ENCODE peak calls at places on chromosome 18, in five cellular contexts. L, D, G, H and A are unnamed samples. For H3K4me1, the result is how much of the 10 kb centered on the place peaks cover.

GRCh38 chr18:61402761-61403160 is 69.5 kb downstream of the CDH20 start:
- DNase-seq in L (no peak), D (no peak), G (no peak), H (no peak), A (no peak)

GRCh38 chr18:59612461-59612860 is 84.8 kb downstream of the CCBE1 start:
- DNase-seq in L (no peak), G (no peak), D (no peak), H (peak), A (no peak)

GRCh38 chr18:10908760-10909159 is 240.6 kb downstream of the PIEZO2 start:
- DNase-seq in L (no peak), D (no peak), G (no peak), H (no peak), A (no peak)

GRCh38 chr18:50558948-50559749 is 738 bp upstream of the MAPK4 start:
- DNase-seq in L (no peak), D (no peak), H (no peak), G (peak), A (no peak)

GRCh38 chr18:21168880-21169279 is 57.3 kb upstream of the ROCK1 start:
- DNase-seq in H (no peak), L (no peak), D (no peak), G (no peak), A (no peak)

GRCh38 chr18:35026407-35027061 is 14.7 kb upstream of the MAPRE2 start:
- DNase-seq in H (no peak), D (no peak), G (no peak), L (no peak), A (no peak)

GRCh38 chr18:67305466-67305865 is 211.1 kb downstream of the DSEL start:
- DNase-seq in L (no peak), H (no peak), D (no peak), G (no peak), A (no peak)

GRCh38 chr18:12334280-12335262 is 26.5 kb downstream of the TUBB6 start:
- DNase-seq in L (no peak), G (no peak), H (no peak), D (no peak), A (no peak)

GRCh38 chr18:35311506-35311905 is 21.5 kb upstream of the ZSCAN30 start:
- DNase-seq in H (peak), G (no peak), D (no peak), L (no peak), A (no peak)

GRCh38 chr18:51559902-51560287 is 362.4 kb upstream of the MEX3C start:
- DNase-seq in G (no peak), H (no peak), D (no peak), L (no peak), A (no peak)

GRCh38 chr18:52615943-52616342 is 275.9 kb downstream of the DCC start:
- DNase-seq in D (no peak), G (no peak), L (no peak), H (no peak), A (no peak)

GRCh38 chr18:22591231-22591630 is 173.5 kb upstream of the CTAGE1 start:
- DNase-seq in L (no peak), G (no peak), H (no peak), D (no peak), A (no peak)

GRCh38 chr18:75244336-75244735 is 33.7 kb downstream of the TSHZ1 start:
- DNase-seq in G (no peak), H (peak), D (peak), L (peak), A (no peak)

GRCh38 chr18:9038277-9038871 is 64.1 kb upstream of the NDUFV2 start:
- DNase-seq in H (no peak), G (no peak), D (no peak), L (no peak), A (peak)

GRCh38 chr18:61334951-61335736 is 1.9 kb downstream of the CDH20 start:
- DNase-seq in G (no peak), H (no peak), D (no peak), L (no peak), A (no peak)

GRCh38 chr18:2948038-2948437 is 64.9 kb downstream of the LPIN2 start:
- DNase-seq in D (peak), G (no peak), L (peak), H (no peak), A (no peak)

GRCh38 chr18:50429207-50429948 is 54.5 kb downstream of the SKA1 start:
- DNase-seq in D (peak), L (peak), H (no peak), G (no peak), A (no peak)

GRCh38 chr18:36314754-36315153 is 17.2 kb downstream of the FHOD3 start:
- DNase-seq in D (no peak), H (no peak), G (no peak), L (no peak), A (peak)

GRCh38 chr18:5662586-5663090 is 118.8 kb upstream of the EPB41L3 start:
- DNase-seq in L (no peak), G (no peak), H (no peak), D (no peak), A (no peak)

GRCh38 chr18:51125976-51126375 is 71.5 kb downstream of the MEX3C start:
- DNase-seq in G (no peak), L (no peak), H (no peak), D (no peak), A (no peak)

GRCh38 chr18:12726774-12727550 is 24.1 kb downstream of the PSMG2 start:
- DNase-seq in L (peak), D (peak), G (peak), H (no peak), A (peak)

GRCh38 chr18:25099838-25100393 is 252.1 kb downstream of the ZNF521 start:
- DNase-seq in L (no peak), G (no peak), D (no peak), H (peak), A (no peak)

GRCh38 chr18:32274307-32274706 is 84.5 kb downstream of the MEP1B start:
- DNase-seq in D (no peak), H (no peak), G (no peak), L (no peak), A (no peak)

GRCh38 chr18:45463433-45463832 is 151.8 kb upstream of the SLC14A2 start:
- DNase-seq in D (no peak), L (no peak), H (no peak), G (no peak), A (no peak)

GRCh38 chr18:75210274-75211001 is at the start of gene TSHZ1:
- DNase-seq in H (peak), G (peak), D (peak), L (peak), A (peak)

GRCh38 chr18:62957885-62958472 is 242.6 kb downstream of the PHLPP1 start:
- DNase-seq in L (peak), H (no peak), D (peak), G (peak), A (peak)

GRCh38 chr18:37276111-37276510 is 289.5 kb downstream of the CELF4 start:
- DNase-seq in L (no peak), G (no peak), D (no peak), H (no peak), A (no peak)

GRCh38 chr18:51193621-51194287 is 3.7 kb downstream of the MEX3C start:
- DNase-seq in D (peak), L (no peak), H (no peak), G (no peak), A (no peak)

GRCh38 chr18:46199515-46200147 is 95.4 kb downstream of the HAUS1 start:
- DNase-seq in G (no peak), H (no peak), L (no peak), D (peak), A (peak)

GRCh38 chr18:46917108-46917807 is at the start of the genes KATNAL2 and PIAS2:
- DNase-seq in H (peak), L (peak), G (peak), D (peak), A (peak)

GRCh38 chr18:22032392-22032961 is 136.9 kb upstream of the GATA6 start:
- DNase-seq in H (peak), L (peak), G (peak), D (peak), A (peak)

GRCh38 chr18:67302043-67302442 is 214.5 kb downstream of the DSEL start:
- DNase-seq in H (no peak), D (no peak), L (no peak), G (no peak), A (no peak)

GRCh38 chr18:1392865-1393734 is 488.4 kb downstream of the ADCYAP1 start:
- DNase-seq in L (no peak), G (no peak), D (no peak), H (no peak), A (no peak)

GRCh38 chr18:1393929-1394328 is 489.3 kb downstream of the ADCYAP1 start:
- DNase-seq in D (no peak), L (no peak), H (no peak), G (no peak), A (no peak)

GRCh38 chr18:1394426-1394825 is 489.8 kb downstream of the ADCYAP1 start:
- DNase-seq in G (no peak), H (no peak), D (no peak), L (no peak), A (peak)

GRCh38 chr18:1392046-1392445 is 487.4 kb downstream of the ADCYAP1 start:
- DNase-seq in G (no peak), D (no peak), H (no peak), L (peak), A (no peak)

DNA sequence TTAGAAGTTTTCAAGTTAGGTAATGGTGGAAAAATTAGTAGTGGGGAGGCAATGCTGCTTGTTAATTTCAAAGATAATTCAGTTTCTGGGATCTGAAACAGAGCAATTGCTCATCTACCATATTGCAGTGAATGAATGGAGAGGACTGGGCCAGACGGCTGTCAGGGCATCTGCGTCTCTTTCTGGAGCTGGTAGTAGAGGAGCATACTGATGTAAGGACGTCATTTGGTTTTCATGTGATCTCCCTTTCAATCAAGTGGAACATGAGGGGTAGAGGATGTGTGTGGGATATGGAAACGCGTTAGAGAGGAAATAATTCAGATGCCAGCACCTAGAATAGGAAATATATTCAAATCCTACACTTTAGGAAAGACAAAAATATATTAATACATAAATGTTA is 490.3 kb downstream of the ADCYAP1 start:
- DNase-seq in G (no peak), D (no peak), L (no peak), H (no peak), A (no peak)
- H3K4me1 ChIP-seq in G (under half), D (under half), L (under half), H (under half), A (under half)

GRCh38 chr18:29154196-29154757 is 977.3 kb upstream of the CDH2 start:
- DNase-seq in L (no peak), D (no peak), G (no peak), H (no peak), A (no peak)
- H3K27ac ChIP-seq in L (no peak), D (no peak), G (no peak), H (no peak), A (peak)

DNA sequence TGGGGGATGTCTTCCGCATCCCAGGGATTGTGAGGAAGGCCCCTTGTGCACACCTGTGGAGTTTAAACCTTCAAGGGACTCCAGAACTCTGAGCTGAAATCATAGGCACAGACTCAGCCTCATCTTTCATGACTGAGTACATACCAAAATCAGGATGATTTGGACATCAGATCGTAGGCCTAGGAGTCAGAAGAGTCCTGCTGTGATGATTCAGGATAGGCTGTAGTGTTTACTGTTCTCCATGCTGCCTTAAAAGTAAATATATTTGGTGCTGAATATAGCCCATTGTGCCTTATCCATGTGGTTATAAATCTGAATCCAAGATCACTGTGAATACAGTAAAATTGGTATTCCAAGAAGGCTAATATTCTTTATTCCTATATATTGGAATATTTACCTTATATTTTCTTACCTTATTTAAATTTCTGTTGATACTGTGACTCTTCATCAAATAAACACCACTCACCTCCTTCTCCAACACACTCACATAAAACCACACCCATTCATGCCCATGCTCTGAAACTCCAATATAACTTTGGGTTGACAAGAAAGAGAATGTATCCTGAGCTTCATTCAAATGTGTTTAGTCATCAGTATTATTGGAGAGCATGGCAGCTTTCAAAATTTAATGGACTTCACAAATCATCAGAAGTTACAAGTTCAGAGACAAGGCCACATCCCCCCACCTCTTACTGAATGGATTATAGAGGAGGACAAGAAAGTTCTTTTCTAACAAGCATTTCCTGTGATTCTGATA is 561.4 kb upstream of the LINC00305 start:
- DNase-seq in D (peak), G (no peak), H (no peak), L (no peak), A (no peak)
- H3K4me1 ChIP-seq in D (under half), G (under half), H (under half), L (under half), A (under half)

GRCh38 chr18:48924621-48925601 is 25.9 kb downstream of the SMAD7 start:
- DNase-seq in H (no peak), D (no peak), L (no peak), G (no peak), A (no peak)
- H3K27ac ChIP-seq in H (peak), D (peak), L (peak), G (no peak), A (no peak)

DNA sequence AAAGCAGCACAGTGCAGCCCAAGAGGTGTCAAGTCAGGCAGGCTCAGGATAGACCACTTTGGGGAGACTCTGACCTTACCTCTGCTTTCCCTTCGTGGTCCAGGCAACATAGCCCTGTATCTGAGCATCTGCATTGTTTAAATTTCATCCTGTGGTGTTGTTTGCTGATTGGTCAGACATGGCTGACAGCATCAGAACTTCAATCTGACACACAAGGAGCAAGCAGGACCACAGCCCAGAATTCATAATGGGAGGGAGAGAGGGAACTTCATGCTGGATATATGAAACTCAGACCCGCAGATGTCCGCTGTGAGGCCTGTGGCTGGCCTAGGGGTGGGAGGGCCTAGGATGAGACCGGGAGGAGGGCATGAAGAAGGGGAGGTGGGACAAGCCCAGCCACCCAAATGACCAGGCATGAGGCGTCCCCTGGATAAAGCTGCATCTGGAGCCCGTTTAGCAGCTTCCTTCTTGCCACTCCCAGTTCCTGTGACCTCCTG is 285.6 kb downstream of the TCF4 start:
- DNase-seq in G (no peak), H (no peak), L (no peak), D (no peak), A (no peak)
- H3K4me1 ChIP-seq in G (under half), H (under half), L (under half), D (under half), A (under half)

GRCh38 chr18:58195278-58195721 is 151.3 kb downstream of the NEDD4L start:
- DNase-seq in G (no peak), L (peak), D (peak), H (no peak), A (peak)

GRCh38 chr18:58196881-58197872 is 153.2 kb downstream of the NEDD4L start:
- DNase-seq in G (no peak), L (no peak), H (no peak), D (peak), A (no peak)

GRCh38 chr18:58194028-58194427 is 150.0 kb downstream of the NEDD4L start:
- DNase-seq in G (no peak), H (no peak), D (peak), L (peak), A (no peak)

GRCh38 chr18:58192519-58192918 is 148.5 kb downstream of the NEDD4L start:
- DNase-seq in L (no peak), H (no peak), G (no peak), D (no peak), A (no peak)

DNA sequence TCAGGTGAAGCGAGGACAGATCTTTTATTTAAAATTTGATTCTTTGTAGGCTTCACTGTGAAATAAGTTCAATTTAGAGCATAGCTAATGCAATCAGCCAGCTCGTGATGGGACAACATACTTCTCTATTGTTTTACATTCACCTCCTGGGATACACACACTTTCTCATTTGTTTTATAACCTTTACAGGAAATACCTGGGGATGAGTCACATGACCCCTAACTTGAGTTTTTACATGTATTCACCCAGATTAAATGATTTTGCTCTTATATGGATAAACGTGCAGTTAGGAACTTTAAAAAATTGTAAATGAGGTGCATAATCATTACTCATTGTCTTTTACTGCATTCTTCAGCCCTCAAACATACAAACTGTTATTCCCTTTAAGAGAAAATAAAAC is 152.1 kb downstream of the NEDD4L start:
- DNase-seq in D (no peak), G (no peak), L (no peak), H (no peak), A (peak)
- H3K27ac ChIP-seq in D (no peak), G (no peak), L (no peak), H (no peak), A (peak)

GRCh38 chr18:79961527-79962291 is 2.7 kb upstream of the HSBP1L1 start:
- DNase-seq in H (no peak), L (no peak), G (no peak), D (no peak), A (peak)
- H3K4me1 ChIP-seq in H (under half), L (under half), G (under half), D (under half), A (under half)